ENCODE peak calls at places on chromosomes 5 and 9, in six cellular contexts. One of them, this sample, is unnamed.

GRCh38 chr9:83242066-83242465 is 179.1 kb upstream of the RASEF start:
- DNase-seq in transverse colon: no peak
- DNase-seq in upper lobe of right lung: no peak
- DNase-seq in mammary epithelial cell: no peak
- DNase-seq in fibroblast of villous mesenchyme: no peak
- DNase-seq in progenitor cell of endocrine pancreas: no peak
- DNase-seq in this sample: no peak

GRCh38 chr5:113140837-113141661 is 164.5 kb downstream of the DCP2 start:
- DNase-seq in upper lobe of right lung: no peak
- DNase-seq in transverse colon: no peak
- DNase-seq in fibroblast of villous mesenchyme: peak
- DNase-seq in mammary epithelial cell: peak
- DNase-seq in progenitor cell of endocrine pancreas: no peak
- DNase-seq in this sample: peak

GRCh38 chr5:92775711-92776615 is 805.1 kb downstream of the NR2F1-AS1 start:
- DNase-seq in mammary epithelial cell: peak
- DNase-seq in progenitor cell of endocrine pancreas: no peak
- DNase-seq in upper lobe of right lung: no peak
- DNase-seq in transverse colon: no peak
- DNase-seq in fibroblast of villous mesenchyme: no peak
- DNase-seq in this sample: no peak

GRCh38 chr5:131749138-131749537 is 47.7 kb downstream of the FNIP1 start:
- DNase-seq in progenitor cell of endocrine pancreas: no peak
- DNase-seq in mammary epithelial cell: peak
- DNase-seq in upper lobe of right lung: no peak
- DNase-seq in transverse colon: no peak
- DNase-seq in fibroblast of villous mesenchyme: no peak
- DNase-seq in this sample: no peak

GRCh38 chr9:108478431-108478837 is 377.4 kb downstream of the ACTL7B start:
- DNase-seq in fibroblast of villous mesenchyme: peak
- DNase-seq in transverse colon: peak
- DNase-seq in mammary epithelial cell: peak
- DNase-seq in progenitor cell of endocrine pancreas: no peak
- DNase-seq in upper lobe of right lung: no peak
- DNase-seq in this sample: peak

GRCh38 chr9:37350486-37351190 is 71.9 kb upstream of the GRHPR start:
- DNase-seq in mammary epithelial cell: peak
- DNase-seq in transverse colon: no peak
- DNase-seq in progenitor cell of endocrine pancreas: no peak
- DNase-seq in fibroblast of villous mesenchyme: no peak
- DNase-seq in upper lobe of right lung: no peak
- DNase-seq in this sample: no peak

GRCh38 chr9:74281674-74282073 is 215.5 kb upstream of the RORB start:
- DNase-seq in progenitor cell of endocrine pancreas: no peak
- DNase-seq in transverse colon: no peak
- DNase-seq in fibroblast of villous mesenchyme: no peak
- DNase-seq in mammary epithelial cell: no peak
- DNase-seq in upper lobe of right lung: no peak
- DNase-seq in this sample: no peak

GRCh38 chr9:135908334-135909204 is 1.2 kb upstream of the CAMSAP1 start:
- DNase-seq in progenitor cell of endocrine pancreas: no peak
- DNase-seq in upper lobe of right lung: peak
- DNase-seq in mammary epithelial cell: no peak
- DNase-seq in fibroblast of villous mesenchyme: no peak
- DNase-seq in transverse colon: peak
- DNase-seq in this sample: no peak

GRCh38 chr9:117734523-117735314 is 30.5 kb downstream of the TLR4 start:
- DNase-seq in mammary epithelial cell: peak
- DNase-seq in fibroblast of villous mesenchyme: peak
- DNase-seq in progenitor cell of endocrine pancreas: no peak
- DNase-seq in transverse colon: no peak
- DNase-seq in upper lobe of right lung: no peak
- DNase-seq in this sample: no peak

GRCh38 chr5:139668064-139668880 is 20.1 kb downstream of the CXXC5 start:
- DNase-seq in upper lobe of right lung: peak
- DNase-seq in transverse colon: no peak
- DNase-seq in fibroblast of villous mesenchyme: peak
- DNase-seq in mammary epithelial cell: peak
- DNase-seq in progenitor cell of endocrine pancreas: no peak
- DNase-seq in this sample: peak

GRCh38 chr5:150700600-150701377 is at the start of gene RBM22:
- DNase-seq in mammary epithelial cell: peak
- DNase-seq in upper lobe of right lung: peak
- DNase-seq in transverse colon: peak
- DNase-seq in fibroblast of villous mesenchyme: peak
- DNase-seq in progenitor cell of endocrine pancreas: peak
- DNase-seq in this sample: peak
- TF ChIP-seq CTCF in mammary epithelial cell: peak
- TF ChIP-seq CTCF in upper lobe of right lung: peak
- TF ChIP-seq CTCF in transverse colon: peak
- TF ChIP-seq CTCF in fibroblast of villous mesenchyme: peak
- TF ChIP-seq CTCF in progenitor cell of endocrine pancreas: peak
- TF ChIP-seq CTCF in this sample: peak

DNA sequence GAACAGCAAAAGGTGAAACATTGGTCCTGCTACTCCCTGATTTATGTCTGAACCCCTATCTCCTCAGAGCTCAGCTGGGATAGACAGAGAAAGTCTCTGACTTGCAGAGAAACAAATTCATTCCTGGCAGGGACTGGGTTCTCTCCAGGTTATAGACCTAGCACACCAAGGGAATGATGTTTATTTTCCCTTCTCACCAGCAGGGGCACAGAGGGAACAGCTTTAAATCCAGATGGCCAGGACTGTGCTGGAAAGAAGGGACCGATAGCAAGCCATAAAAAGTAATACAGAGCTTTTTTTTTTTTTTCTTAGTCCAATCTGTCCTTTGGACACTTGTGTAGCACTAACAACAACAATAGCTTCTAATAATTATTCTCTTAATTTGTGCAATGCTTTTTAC is 141.1 kb upstream of the C9orf72 start:
- DNase-seq in transverse colon: no peak
- DNase-seq in progenitor cell of endocrine pancreas: no peak
- DNase-seq in upper lobe of right lung: no peak
- DNase-seq in mammary epithelial cell: no peak
- DNase-seq in fibroblast of villous mesenchyme: no peak
- DNase-seq in this sample: no peak
- TF ChIP-seq CTCF in transverse colon: no peak
- TF ChIP-seq CTCF in progenitor cell of endocrine pancreas: peak
- TF ChIP-seq CTCF in upper lobe of right lung: no peak
- TF ChIP-seq CTCF in mammary epithelial cell: peak
- TF ChIP-seq CTCF in fibroblast of villous mesenchyme: no peak
- TF ChIP-seq CTCF in this sample: no peak

DNA sequence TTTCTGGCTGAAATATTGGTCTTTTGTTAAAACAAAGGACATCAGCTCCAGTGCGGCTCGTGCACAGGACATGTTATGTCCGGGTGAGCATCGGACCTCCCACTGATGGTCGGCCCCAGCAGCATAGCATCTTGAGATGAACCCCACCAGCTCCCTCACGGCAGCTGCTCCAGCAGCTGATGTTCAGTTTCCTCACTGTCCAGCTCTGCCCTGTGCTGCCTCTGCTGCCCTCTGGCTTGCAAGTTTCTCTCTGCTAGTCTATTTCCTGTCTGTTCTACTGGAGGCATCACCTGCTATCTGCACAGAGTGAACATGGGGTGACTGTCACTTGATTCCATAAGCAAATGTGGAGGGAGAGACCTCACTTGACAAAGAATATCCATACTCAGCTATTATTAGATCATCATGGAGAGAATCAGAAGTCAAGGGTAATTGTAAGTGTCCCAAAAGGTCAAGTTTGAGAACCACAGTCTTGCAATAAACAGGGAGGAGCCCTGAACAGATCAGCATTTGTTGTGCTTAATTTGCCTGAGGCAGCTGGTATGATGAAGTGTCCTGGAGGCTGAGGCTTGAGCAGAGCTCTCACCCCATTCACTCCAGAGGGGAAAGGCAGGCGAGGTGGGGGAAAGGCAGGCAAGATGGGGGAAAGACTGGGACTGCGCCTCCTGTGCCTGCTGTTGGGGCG is 702.8 kb downstream of the SEMA5A start:
- DNase-seq in upper lobe of right lung: no peak
- DNase-seq in progenitor cell of endocrine pancreas: no peak
- DNase-seq in fibroblast of villous mesenchyme: peak
- DNase-seq in transverse colon: no peak
- DNase-seq in mammary epithelial cell: peak
- DNase-seq in this sample: no peak
- TF ChIP-seq CTCF in upper lobe of right lung: no peak
- TF ChIP-seq CTCF in progenitor cell of endocrine pancreas: peak
- TF ChIP-seq CTCF in fibroblast of villous mesenchyme: peak
- TF ChIP-seq CTCF in transverse colon: no peak
- TF ChIP-seq CTCF in mammary epithelial cell: peak
- TF ChIP-seq CTCF in this sample: no peak

DNA sequence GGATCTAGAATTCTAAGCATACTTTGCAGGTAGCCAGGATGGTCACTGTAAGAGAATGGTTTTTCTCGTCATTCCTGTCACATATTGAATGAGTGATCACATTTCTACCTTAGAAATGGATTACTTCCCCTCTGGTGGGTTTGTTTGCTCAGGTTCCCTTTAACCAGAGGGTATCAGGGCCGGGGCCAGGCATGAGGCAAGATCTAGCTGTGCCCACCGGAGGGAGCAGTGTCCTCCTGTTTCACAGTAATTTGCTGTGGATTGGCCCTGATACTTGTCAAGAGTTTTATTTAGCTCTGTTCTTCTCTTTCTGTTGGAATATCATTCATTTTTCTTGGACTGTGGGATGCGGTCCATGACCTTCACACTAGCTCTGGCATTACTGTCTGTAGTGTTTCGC is 42.3 kb upstream of the ZBED3 start:
- DNase-seq in progenitor cell of endocrine pancreas: no peak
- DNase-seq in upper lobe of right lung: no peak
- DNase-seq in fibroblast of villous mesenchyme: peak
- DNase-seq in transverse colon: no peak
- DNase-seq in mammary epithelial cell: peak
- DNase-seq in this sample: peak
- TF ChIP-seq CTCF in progenitor cell of endocrine pancreas: peak
- TF ChIP-seq CTCF in upper lobe of right lung: no peak
- TF ChIP-seq CTCF in fibroblast of villous mesenchyme: peak
- TF ChIP-seq CTCF in transverse colon: no peak
- TF ChIP-seq CTCF in mammary epithelial cell: peak
- TF ChIP-seq CTCF in this sample: peak

GRCh38 chr9:88302579-88303324 is 85.5 kb upstream of the SPIN1 start:
- DNase-seq in upper lobe of right lung: no peak
- DNase-seq in mammary epithelial cell: peak
- DNase-seq in fibroblast of villous mesenchyme: no peak
- DNase-seq in progenitor cell of endocrine pancreas: no peak
- DNase-seq in transverse colon: no peak
- DNase-seq in this sample: no peak
- TF ChIP-seq CTCF in upper lobe of right lung: no peak
- TF ChIP-seq CTCF in mammary epithelial cell: no peak
- TF ChIP-seq CTCF in fibroblast of villous mesenchyme: no peak
- TF ChIP-seq CTCF in progenitor cell of endocrine pancreas: no peak
- TF ChIP-seq CTCF in transverse colon: no peak
- TF ChIP-seq CTCF in this sample: no peak

GRCh38 chr9:111298111-111298510 is 31.9 kb downstream of the OR2K2 start:
- DNase-seq in mammary epithelial cell: no peak
- DNase-seq in progenitor cell of endocrine pancreas: no peak
- DNase-seq in fibroblast of villous mesenchyme: no peak
- DNase-seq in upper lobe of right lung: no peak
- DNase-seq in transverse colon: no peak
- DNase-seq in this sample: no peak

GRCh38 chr9:111301195-111301594 is 28.8 kb downstream of the OR2K2 start:
- DNase-seq in upper lobe of right lung: no peak
- DNase-seq in mammary epithelial cell: peak
- DNase-seq in fibroblast of villous mesenchyme: peak
- DNase-seq in progenitor cell of endocrine pancreas: no peak
- DNase-seq in transverse colon: no peak
- DNase-seq in this sample: no peak

GRCh38 chr9:111297061-111297824 is 32.8 kb downstream of the OR2K2 start:
- DNase-seq in upper lobe of right lung: no peak
- DNase-seq in fibroblast of villous mesenchyme: no peak
- DNase-seq in transverse colon: no peak
- DNase-seq in mammary epithelial cell: no peak
- DNase-seq in progenitor cell of endocrine pancreas: no peak
- DNase-seq in this sample: no peak

GRCh38 chr9:111300140-111300735 is 29.8 kb downstream of the OR2K2 start:
- DNase-seq in progenitor cell of endocrine pancreas: no peak
- DNase-seq in mammary epithelial cell: no peak
- DNase-seq in upper lobe of right lung: no peak
- DNase-seq in transverse colon: no peak
- DNase-seq in fibroblast of villous mesenchyme: no peak
- DNase-seq in this sample: no peak

DNA sequence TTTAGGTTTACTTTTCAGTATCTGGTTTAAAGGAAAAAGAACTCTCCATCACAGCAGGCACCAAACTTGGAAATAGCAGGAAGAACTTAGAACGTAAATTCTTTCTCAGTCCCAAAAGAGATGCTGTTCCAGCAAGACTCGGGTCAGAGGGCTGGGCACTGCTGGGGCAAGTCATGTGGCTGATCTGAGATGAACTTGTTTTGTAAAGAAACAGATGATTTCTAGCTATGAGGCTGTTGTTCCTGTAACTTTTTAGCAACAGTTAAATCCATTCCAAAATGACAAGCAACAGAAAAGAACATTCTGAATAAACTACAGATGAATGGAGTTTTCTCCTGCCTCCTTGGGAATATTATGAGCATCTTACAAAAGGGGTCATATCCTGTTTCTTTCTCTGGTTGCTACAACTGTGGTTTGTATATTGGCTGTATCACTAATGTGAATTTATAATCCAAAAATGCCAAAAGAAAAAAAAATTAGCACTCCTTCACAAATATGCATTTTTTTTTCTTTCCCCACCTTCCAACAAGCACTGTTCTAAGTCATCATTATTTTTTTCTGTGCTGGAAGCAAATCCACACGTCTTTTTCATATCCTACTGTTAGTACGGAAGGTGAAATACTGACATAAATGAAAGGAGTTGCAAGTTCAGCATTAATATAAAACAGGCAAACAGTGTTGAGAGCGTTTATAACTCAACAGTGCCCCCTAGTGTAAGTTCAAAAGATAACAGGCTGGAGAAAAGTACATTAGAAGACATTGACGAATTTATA is 31.0 kb downstream of the OR2K2 start:
- DNase-seq in upper lobe of right lung: no peak
- DNase-seq in progenitor cell of endocrine pancreas: no peak
- DNase-seq in transverse colon: peak
- DNase-seq in fibroblast of villous mesenchyme: peak
- DNase-seq in mammary epithelial cell: peak
- DNase-seq in this sample: peak
- TF ChIP-seq CTCF in upper lobe of right lung: peak
- TF ChIP-seq CTCF in progenitor cell of endocrine pancreas: peak
- TF ChIP-seq CTCF in transverse colon: peak
- TF ChIP-seq CTCF in fibroblast of villous mesenchyme: peak
- TF ChIP-seq CTCF in mammary epithelial cell: peak
- TF ChIP-seq CTCF in this sample: peak

This sample was measured in adrenal gland.